ENCODE peak calls at places on chromosomes 6 and 20, in four cellular contexts. Z is effector memory CD4-positive, alpha-beta T cell; V is RCC 7860; N is NCI-H345. A is an unnamed sample.

GRCh38 chr6:160510199-160510598 is 153.9 kb downstream of the LPA start:
- DNase-seq in Z (no peak), V (no peak), N (no peak), A (no peak)

GRCh38 chr6:6002005-6002808 is 4.5 kb downstream of the NRN1 start:
- DNase-seq in Z (no peak), V (no peak), N (no peak), A (no peak)

GRCh38 chr6:56899311-56899710 is 55.6 kb upstream of the BEND6 start:
- DNase-seq in Z (no peak), V (no peak), N (no peak), A (no peak)

GRCh38 chr6:32933661-32934085 is 7.2 kb downstream of the HLA-DMB start:
- DNase-seq in Z (peak), V (peak), N (peak), A (peak)

GRCh38 chr6:142820336-142821016 is 124.5 kb downstream of the HIVEP2 start:
- DNase-seq in Z (no peak), V (no peak), N (no peak), A (no peak)

GRCh38 chr6:73802366-73802765 is 106.4 kb downstream of the CD109 start:
- DNase-seq in Z (no peak), V (no peak), N (no peak), A (no peak)

GRCh38 chr6:136551103-136551502 is 881 bp upstream of the MAP7 start:
- DNase-seq in Z (no peak), V (no peak), N (no peak), A (no peak)

GRCh38 chr20:10034717-10035571 is at the start of gene ANKEF1:
- DNase-seq in Z (peak), V (peak), N (peak), A (peak)

GRCh38 chr6:112179631-112180030 is 74.7 kb downstream of the LAMA4 start:
- DNase-seq in Z (no peak), V (no peak), N (no peak), A (no peak)

GRCh38 chr6:134247271-134247833 is 70.6 kb downstream of the SGK1 start:
- DNase-seq in Z (peak), V (no peak), N (no peak), A (no peak)

GRCh38 chr6:170209354-170210025 is 81.4 kb downstream of the DLL1 start:
- DNase-seq in Z (no peak), V (no peak), N (no peak), A (no peak)

A was measured in DMS153.